ENCODE peak calls at places on chromosomes 5 and 9, in six cellular contexts. X is H9; S is epithelial cell of esophagus; T is lower leg skin; W is CD8-positive, alpha-beta T cell; K is astrocyte. E is an unnamed sample.

GRCh38 chr5:61280205-61280604 is 51.9 kb upstream of the ZSWIM6 start:
- DNase-seq in X (no peak), S (peak), T (no peak), W (no peak), K (peak), E (peak)

GRCh38 chr5:178356459-178356872 is 123.9 kb upstream of the PHYKPL start:
- DNase-seq in X (peak), S (no peak), T (no peak), W (no peak), K (no peak), E (no peak)

GRCh38 chr5:66949066-66949465 is 247.5 kb downstream of the CD180 start:
- DNase-seq in X (no peak), S (peak), T (no peak), W (no peak), K (no peak), E (no peak)

GRCh38 chr5:132474131-132474723 is 16.3 kb downstream of the IRF1 start:
- DNase-seq in X (no peak), S (no peak), T (no peak), W (no peak), K (no peak), E (no peak)

GRCh38 chr5:97979740-97980139 is 793.7 kb upstream of the RGMB start:
- DNase-seq in X (no peak), S (no peak), T (no peak), W (no peak), K (peak), E (no peak)

GRCh38 chr9:136776947-136777346 is 12.6 kb upstream of the LCN15 start:
- DNase-seq in X (no peak), S (no peak), T (no peak), W (no peak), K (no peak), E (no peak)

GRCh38 chr5:138946241-138946623 is 71.1 kb upstream of the LRRTM2 start:
- DNase-seq in X (no peak), S (no peak), T (no peak), W (no peak), K (no peak), E (no peak)

GRCh38 chr9:133428579-133429215 is 6.5 kb downstream of the ADAMTS13 start:
- DNase-seq in X (peak), S (peak), T (no peak), W (no peak), K (no peak), E (no peak)

GRCh38 chr5:56757077-56757476 is 58.3 kb upstream of the MAP3K1 start:
- DNase-seq in X (no peak), S (peak), T (no peak), W (no peak), K (no peak), E (peak)

GRCh38 chr5:98847054-98847453 is 73.6 kb downstream of the RGMB start:
- DNase-seq in X (no peak), S (no peak), T (no peak), W (no peak), K (no peak), E (no peak)

GRCh38 chr5:140546851-140547507 is 483 bp upstream of the EIF4EBP3 start:
- DNase-seq in X (no peak), S (no peak), T (no peak), W (no peak), K (no peak), E (peak)

GRCh38 chr9:124475158-124475867 is 25.1 kb downstream of the ADGRD2 start:
- DNase-seq in X (peak), S (no peak), T (no peak), W (no peak), K (no peak), E (no peak)

GRCh38 chr5:8842906-8843590 is 702.8 kb downstream of the SEMA5A start:
- DNase-seq in X (no peak), S (peak), T (no peak), W (no peak), K (no peak), E (peak)

GRCh38 chr5:162227075-162227474 is 159.5 kb downstream of the GABRG2 start:
- DNase-seq in X (peak), S (no peak), T (no peak), W (no peak), K (no peak), E (peak)

GRCh38 chr9:129469188-129469987 is 151.5 kb downstream of the C9orf50 start:
- DNase-seq in X (peak), S (no peak), T (no peak), W (no peak), K (no peak), E (no peak)

GRCh38 chr9:97562542-97562941 is 61.1 kb downstream of the TMOD1 start:
- DNase-seq in X (no peak), S (no peak), T (no peak), W (no peak), K (no peak), E (no peak)

GRCh38 chr9:8877753-8878494 is 1078.3 kb upstream of the DMAC1 start:
- DNase-seq in X (no peak), S (no peak), T (no peak), W (no peak), K (no peak), E (no peak)

GRCh38 chr5:14254686-14255085 is 111.5 kb downstream of the TRIO start:
- DNase-seq in X (no peak), S (no peak), T (no peak), W (no peak), K (no peak), E (no peak)

GRCh38 chr5:160929343-160929742 is 77.3 kb upstream of the ATP10B start:
- DNase-seq in X (no peak), S (peak), T (no peak), W (no peak), K (no peak), E (no peak)

GRCh38 chr9:113746486-113746885 is 129.6 kb upstream of the ZNF618 start:
- DNase-seq in X (no peak), S (peak), T (no peak), W (no peak), K (no peak), E (no peak)

GRCh38 chr5:154278172-154278571 is 87.6 kb downstream of the GALNT10 start:
- DNase-seq in X (no peak), S (no peak), T (no peak), W (no peak), K (peak), E (no peak)

DNA sequence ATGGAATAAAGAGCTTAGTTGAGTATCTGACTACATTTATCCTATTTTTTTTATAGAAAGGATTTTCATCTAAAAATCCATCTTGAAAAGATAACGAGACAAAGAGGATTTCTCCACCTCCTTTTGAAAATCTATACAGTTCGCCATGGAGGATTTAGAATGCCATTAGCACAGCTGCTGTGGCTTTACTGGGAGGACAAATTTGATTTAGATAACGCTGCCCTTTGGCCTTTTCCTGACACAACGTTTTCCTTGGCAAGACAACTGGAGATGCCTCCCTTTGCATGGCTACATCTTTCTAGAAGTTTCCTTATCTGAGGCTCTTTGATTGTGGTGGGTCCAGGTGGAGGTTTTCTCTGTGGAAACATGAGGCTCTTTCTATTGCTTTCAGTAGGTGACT is 146.7 kb upstream of the KLF9 start:
- DNase-seq in X (no peak), S (no peak), T (no peak), W (no peak), K (no peak), E (no peak)
- TF ChIP-seq CTCF in X (no peak), S (no peak), T (no peak), W (no peak), K (no peak), E (no peak)

GRCh38 chr5:103973669-103974068 is 411.1 kb upstream of the NUDT12 start:
- DNase-seq in X (no peak), S (peak), T (no peak), W (no peak), K (no peak), E (peak)
- TF ChIP-seq CTCF in X (peak), S (peak), T (no peak), W (no peak), K (no peak), E (no peak)

DNA sequence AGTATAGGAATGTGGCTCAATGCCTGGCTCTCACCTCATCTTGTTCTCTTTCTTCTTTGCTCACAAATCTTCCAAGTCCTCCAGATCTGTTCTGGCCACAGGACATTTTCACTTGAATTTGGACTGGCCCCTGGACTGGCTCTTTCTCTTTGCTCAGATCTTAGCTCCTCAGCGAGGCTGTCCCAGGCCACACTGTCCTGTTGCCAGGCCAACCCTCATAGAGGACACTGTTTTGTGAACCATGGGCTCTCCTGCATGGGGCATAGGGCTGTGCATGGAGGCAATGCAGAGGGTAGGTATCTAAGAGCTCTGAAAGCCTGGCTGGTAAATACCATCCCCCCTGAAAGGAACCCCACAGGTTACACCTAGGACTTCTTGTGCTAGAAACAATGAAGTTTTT is 13.5 kb upstream of the SLC28A3 start:
- DNase-seq in X (no peak), S (no peak), T (no peak), W (no peak), K (no peak), E (no peak)
- TF ChIP-seq CTCF in X (no peak), S (no peak), T (no peak), W (no peak), K (no peak), E (no peak)

GRCh38 chr9:34611251-34611810 is 566 bp downstream of the RPP25L start:
- DNase-seq in X (peak), S (no peak), T (no peak), W (no peak), K (no peak), E (no peak)

GRCh38 chr9:34610434-34611206 is 1.3 kb downstream of the RPP25L start:
- DNase-seq in X (peak), S (no peak), T (no peak), W (no peak), K (no peak), E (no peak)

GRCh38 chr9:34612788-34613390 is 992 bp upstream of the RPP25L start:
- DNase-seq in X (peak), S (peak), T (peak), W (peak), K (peak), E (peak)

GRCh38 chr9:34615132-34615531 is 3.2 kb upstream of the RPP25L start:
- DNase-seq in X (no peak), S (no peak), T (no peak), W (no peak), K (no peak), E (no peak)

GRCh38 chr9:34611811-34612787 is at the start of gene RPP25L:
- DNase-seq in X (peak), S (peak), T (peak), W (peak), K (peak), E (peak)
- TF ChIP-seq CTCF in X (no peak), S (no peak), T (no peak), W (no peak), K (no peak), E (no peak)

GRCh38 chr9:77951369-77951768 is 80.2 kb downstream of the GNAQ start:
- DNase-seq in X (no peak), S (no peak), T (no peak), W (no peak), K (no peak), E (no peak)

GRCh38 chr9:77943053-77943452 is 88.6 kb downstream of the GNAQ start:
- DNase-seq in X (no peak), S (no peak), T (no peak), W (no peak), K (no peak), E (peak)

GRCh38 chr9:77944556-77945261 is 86.9 kb downstream of the GNAQ start:
- DNase-seq in X (no peak), S (no peak), T (no peak), W (no peak), K (no peak), E (no peak)

GRCh38 chr9:77945798-77946197 is 85.8 kb downstream of the GNAQ start:
- DNase-seq in X (no peak), S (no peak), T (no peak), W (no peak), K (peak), E (no peak)

GRCh38 chr9:77946969-77947368 is 84.6 kb downstream of the GNAQ start:
- DNase-seq in X (no peak), S (no peak), T (no peak), W (no peak), K (no peak), E (no peak)
- TF ChIP-seq CTCF in X (no peak), S (no peak), T (no peak), W (no peak), K (no peak), E (no peak)

GRCh38 chr9:108047264-108047663 is 557.7 kb upstream of the KLF4 start:
- DNase-seq in X (no peak), S (peak), T (no peak), W (no peak), K (peak), E (peak)

GRCh38 chr9:108045851-108046250 is 556.3 kb upstream of the KLF4 start:
- DNase-seq in X (no peak), S (no peak), T (no peak), W (no peak), K (no peak), E (no peak)

GRCh38 chr9:108041551-108041950 is 552.0 kb upstream of the KLF4 start:
- DNase-seq in X (no peak), S (peak), T (no peak), W (no peak), K (peak), E (peak)

GRCh38 chr9:108040783-108041182 is 551.2 kb upstream of the KLF4 start:
- DNase-seq in X (no peak), S (peak), T (no peak), W (no peak), K (peak), E (peak)

DNA sequence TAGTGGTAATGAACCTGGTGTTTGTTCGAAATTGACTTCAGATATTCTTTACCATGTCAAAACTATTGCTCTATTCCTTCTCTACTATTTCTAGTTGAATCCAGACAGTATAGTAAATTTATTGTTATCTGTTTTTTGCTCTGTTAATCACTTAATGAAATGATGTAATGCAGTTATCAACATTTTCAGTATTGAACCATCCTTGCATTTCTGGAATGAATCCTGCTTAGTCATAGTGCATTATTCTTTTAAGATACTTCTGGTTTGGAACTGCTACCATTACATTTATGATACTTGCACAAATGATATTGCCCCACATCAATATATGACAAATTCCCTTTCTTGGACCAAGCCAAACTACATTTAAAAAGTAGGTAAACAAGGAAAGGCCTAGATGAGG is 554.0 kb upstream of the KLF4 start:
- DNase-seq in X (no peak), S (no peak), T (no peak), W (no peak), K (no peak), E (no peak)
- TF ChIP-seq CTCF in X (no peak), S (no peak), T (no peak), W (no peak), K (no peak), E (no peak)

GRCh38 chr5:174920906-174921550 is 196.6 kb downstream of the MSX2 start:
- DNase-seq in X (peak), S (no peak), T (no peak), W (no peak), K (no peak), E (no peak)
- TF ChIP-seq CTCF in X (no peak), S (no peak), T (no peak), W (no peak), K (no peak), E (no peak)

GRCh38 chr5:50849554-50849953 is 183.1 kb downstream of the PARP8 start:
- DNase-seq in X (no peak), S (no peak), T (no peak), W (no peak), K (no peak), E (no peak)
- TF ChIP-seq CTCF in X (no peak), S (no peak), T (no peak), W (no peak), K (no peak), E (no peak)

DNA sequence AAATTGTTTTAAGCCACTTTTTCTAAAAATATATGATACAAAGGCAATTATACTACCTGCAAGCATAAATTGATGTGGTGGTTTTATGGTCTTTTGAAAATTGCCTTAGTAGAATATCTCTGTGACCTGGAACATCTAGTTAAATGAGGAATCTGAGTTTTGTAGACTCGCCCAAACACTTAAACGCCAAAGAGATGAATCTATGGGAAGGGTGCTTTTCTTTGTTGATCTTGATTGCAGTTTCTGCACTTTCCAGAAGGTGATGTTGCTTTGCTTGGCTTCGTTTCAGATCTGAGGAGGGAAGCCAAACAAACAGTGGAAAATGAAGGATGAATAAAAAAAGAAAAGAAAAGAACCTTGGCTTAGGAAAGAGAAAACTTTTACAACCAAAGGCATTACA is 1021.3 kb downstream of the NR2F1-AS1 start:
- DNase-seq in X (no peak), S (peak), T (no peak), W (no peak), K (peak), E (peak)
- TF ChIP-seq CTCF in X (no peak), S (peak), T (no peak), W (no peak), K (no peak), E (no peak)